ENCODE peak calls at places on chromosome 15, in seven cellular contexts. A, S, Y, K, R, L and N are unnamed samples.

GRCh38 chr15:93348711-93349110 is 259.7 kb upstream of the RGMA start:
- DNase-seq in R (no peak), K (no peak), Y (no peak), S (no peak), L (no peak), A (no peak), N (no peak)

GRCh38 chr15:83106994-83107840 is at the start of gene TM6SF1:
- DNase-seq in L (peak), R (no peak), A (no peak), Y (no peak), K (no peak), S (no peak), N (peak)

GRCh38 chr15:58458076-58458475 is 26.3 kb downstream of the LIPC start:
- DNase-seq in L (no peak), S (peak), Y (no peak), A (no peak), K (no peak), R (no peak), N (peak)

GRCh38 chr15:74044267-74045110 is 37.9 kb downstream of the GOLGA6A start:
- DNase-seq in S (peak), R (no peak), K (no peak), A (no peak), Y (no peak), L (no peak), N (no peak)

GRCh38 chr15:67130673-67131601 is 65.5 kb downstream of the SMAD3 start:
- DNase-seq in L (no peak), Y (no peak), A (no peak), S (no peak), K (no peak), R (no peak), N (no peak)

GRCh38 chr15:90071220-90071807 is 31.0 kb downstream of the IDH2 start:
- DNase-seq in A (peak), L (peak), S (peak), Y (peak), K (peak), R (peak), N (peak)

GRCh38 chr15:94843060-94843459 is 611.7 kb downstream of the MCTP2 start:
- DNase-seq in S (no peak), A (no peak), R (no peak), L (no peak), K (no peak), Y (no peak), N (no peak)

GRCh38 chr15:79680721-79681120 is 216.1 kb downstream of the MTHFS start:
- DNase-seq in L (no peak), R (no peak), A (no peak), S (no peak), K (no peak), Y (no peak), N (no peak)

GRCh38 chr15:95024388-95024787 is 793.0 kb downstream of the MCTP2 start:
- DNase-seq in L (no peak), R (no peak), K (peak), Y (no peak), A (no peak), S (no peak), N (peak)

GRCh38 chr15:72136170-72137051 is 18.2 kb downstream of the SENP8 start:
- DNase-seq in S (no peak), Y (no peak), L (no peak), R (no peak), K (no peak), A (no peak), N (no peak)

GRCh38 chr15:57570340-57570739 is 21.4 kb upstream of the MYZAP start:
- DNase-seq in K (no peak), Y (no peak), A (no peak), L (no peak), R (no peak), S (no peak), N (no peak)

GRCh38 chr15:91844928-91845327 is 8.6 kb upstream of the SLCO3A1 start:
- DNase-seq in S (no peak), R (no peak), Y (no peak), L (no peak), A (no peak), K (no peak), N (no peak)

GRCh38 chr15:84813435-84813834 is 3.7 kb upstream of the ALPK3 start:
- DNase-seq in K (no peak), R (no peak), A (no peak), S (no peak), Y (no peak), L (no peak), N (no peak)

GRCh38 chr15:49171790-49172189 is 1.7 kb downstream of the GALK2 start:
- DNase-seq in Y (no peak), K (no peak), S (no peak), A (no peak), R (no peak), L (no peak), N (no peak)

GRCh38 chr15:59437777-59438574 is at the start of gene FAM81A:
- DNase-seq in L (peak), K (peak), Y (no peak), S (peak), R (no peak), A (peak), N (peak)

GRCh38 chr15:40693904-40694705 is 869 bp upstream of the RAD51 start:
- DNase-seq in A (no peak), L (no peak), S (no peak), R (no peak), K (no peak), Y (no peak), N (no peak)

GRCh38 chr15:65363766-65364165 is 14.0 kb downstream of the IGDCC3 start:
- DNase-seq in R (no peak), K (no peak), A (no peak), L (no peak), Y (no peak), S (no peak), N (no peak)

GRCh38 chr15:69921626-69922624 is 175.8 kb downstream of the TLE3 start:
- DNase-seq in A (no peak), S (no peak), Y (no peak), R (no peak), L (no peak), K (no peak), N (no peak)

GRCh38 chr15:41205315-41205714 is 25.2 kb downstream of the EXD1 start:
- DNase-seq in A (no peak), L (no peak), R (no peak), Y (no peak), K (no peak), S (no peak), N (no peak)

GRCh38 chr15:79513916-79514315 is 81.8 kb downstream of the MINAR1 start:
- DNase-seq in A (no peak), R (no peak), K (no peak), S (no peak), L (no peak), Y (no peak), N (no peak)

GRCh38 chr15:61527836-61528589 is 298.9 kb upstream of the RORA start:
- DNase-seq in A (no peak), R (no peak), S (no peak), K (no peak), Y (no peak), L (no peak), N (no peak)

GRCh38 chr15:64521726-64522164 is 61.4 kb downstream of the ZNF609 start:
- DNase-seq in A (no peak), R (no peak), Y (no peak), K (peak), S (no peak), L (no peak), N (peak)

GRCh38 chr15:93019091-93019490 is 69.9 kb downstream of the RGMA start:
- DNase-seq in L (no peak), K (no peak), S (no peak), A (no peak), R (no peak), Y (no peak), N (no peak)